ENCODE peak calls at places on chromosome X, in six cellular contexts. A, B, T, N, S and H are unnamed samples.

GRCh38 chrX:130170752-130171445 is 863 bp upstream of the RAB33A start:
- DNase-seq in A (peak; percentile 7), B (no peak), T (no peak), N (peak; percentile 75), S (no peak), H (no peak)

GRCh38 chrX:121389976-121390709 is 342.7 kb downstream of the GLUD2 start:
- DNase-seq in A (peak; percentile 46), B (peak; percentile 32), T (no peak), N (no peak), S (no peak), H (peak; percentile 67)

GRCh38 chrX:114581528-114582263 is 2.2 kb upstream of the HTR2C start:
- DNase-seq in A (no peak), B (no peak), T (no peak), N (no peak), S (no peak), H (no peak)

GRCh38 chrX:2451456-2452316 is 49.1 kb downstream of the DHRSX start:
- DNase-seq in A (peak; percentile 91), B (no peak), T (no peak), N (no peak), S (no peak), H (no peak)

GRCh38 chrX:48927125-48927524 is 8.3 kb upstream of the PIM2 start:
- DNase-seq in A (no peak), B (no peak), T (no peak), N (no peak), S (no peak), H (no peak)

GRCh38 chrX:19627081-19627480 is 111.8 kb upstream of the MAP3K15 start:
- DNase-seq in A (no peak), B (no peak), T (no peak), N (no peak), S (no peak), H (no peak)

GRCh38 chrX:134990475-134991473 is at the start of gene SMIM10:
- DNase-seq in A (peak; percentile 81), B (peak; percentile 29), T (peak; percentile 8), N (peak; percentile 43), S (peak; percentile 73), H (no peak)

GRCh38 chrX:148380614-148381561 is 119.5 kb upstream of the AFF2 start:
- DNase-seq in A (peak; percentile 45), B (peak; percentile 2), T (no peak), N (peak; percentile 57), S (no peak), H (no peak)

GRCh38 chrX:72621619-72622485 is 49.2 kb upstream of the HDAC8 start:
- DNase-seq in A (peak; percentile 8), B (peak; percentile 53), T (no peak), N (no peak), S (no peak), H (peak; percentile 88)

GRCh38 chrX:137040113-137040794 is 6.5 kb upstream of the GPR101 start:
- DNase-seq in A (peak; percentile 13), B (no peak), T (no peak), N (no peak), S (no peak), H (no peak)

GRCh38 chrX:1385251-1385794 is 6.6 kb downstream of the SLC25A6 start:
- DNase-seq in A (no peak), B (no peak), T (no peak), N (no peak), S (no peak), H (no peak)

GRCh38 chrX:6826856-6827255 is 291.9 kb upstream of the VCX3A start:
- DNase-seq in A (no peak), B (no peak), T (no peak), N (no peak), S (no peak), H (no peak)

GRCh38 chrX:13761606-13762005 is 27.1 kb downstream of the OFD1 start:
- DNase-seq in A (no peak), B (peak; percentile 17), T (no peak), N (no peak), S (no peak), H (no peak)

GRCh38 chrX:32139463-32139862 is 1067.6 kb upstream of the FTHL17 start:
- DNase-seq in A (no peak), B (no peak), T (no peak), N (no peak), S (no peak), H (no peak)

GRCh38 chrX:9644335-9644734 is 121.3 kb downstream of the GPR143 start:
- DNase-seq in A (no peak), B (no peak), T (no peak), N (peak; percentile 64), S (no peak), H (no peak)

GRCh38 chrX:91414710-91415109 is 19.9 kb upstream of the PABPC5 start:
- DNase-seq in A (peak; percentile 25), B (no peak), T (no peak), N (no peak), S (no peak), H (peak; percentile 29)

GRCh38 chrX:19616959-19617358 is 101.7 kb upstream of the MAP3K15 start:
- DNase-seq in A (peak; percentile 79), B (no peak), T (no peak), N (no peak), S (no peak), H (no peak)

DNA sequence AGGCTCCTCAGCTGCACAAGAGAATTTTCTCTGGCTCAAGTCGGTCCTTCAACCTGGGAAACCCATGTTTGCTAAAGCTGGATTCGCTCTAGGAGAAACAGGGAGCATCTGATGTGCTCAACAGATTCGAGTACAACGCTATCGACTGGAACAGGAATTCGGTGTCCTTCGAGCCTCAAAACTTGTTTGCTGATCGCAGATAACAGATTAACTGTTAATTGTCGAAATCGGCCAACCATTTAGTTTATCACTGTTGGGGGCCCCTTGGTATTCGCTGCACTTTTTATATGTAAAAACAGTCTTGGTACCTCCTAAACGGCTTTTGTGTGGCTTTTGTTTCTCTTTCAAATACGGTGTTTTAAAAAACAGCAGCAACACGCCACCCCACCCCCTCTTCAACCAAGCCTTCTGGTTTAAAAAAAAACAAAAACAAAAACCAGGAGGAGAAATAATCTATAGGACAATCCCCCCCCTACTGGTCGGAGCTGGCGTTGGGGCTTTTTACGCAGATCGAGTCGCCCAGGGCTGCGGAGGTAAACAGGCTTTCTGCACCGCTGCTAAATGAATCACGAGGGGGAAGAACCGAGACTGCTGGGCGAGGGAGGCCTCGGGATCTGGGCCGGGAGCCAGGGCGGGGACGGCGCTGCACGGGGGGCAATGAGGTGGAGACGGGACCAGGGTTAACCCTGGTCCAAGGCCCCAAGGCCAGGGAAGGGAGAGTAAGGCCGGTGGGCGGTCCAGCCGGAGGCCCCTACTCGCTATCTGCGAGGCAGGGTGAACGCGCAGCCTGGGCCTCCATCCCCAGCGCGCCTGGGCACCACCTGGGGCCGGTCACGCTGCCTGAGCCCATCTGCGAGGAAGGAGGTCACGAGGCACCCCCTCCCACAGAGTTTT is 71.7 kb upstream of the BCOR start:
- DNase-seq in A (peak; percentile 74), B (no peak), T (peak; percentile 40), N (peak; percentile 89), S (no peak), H (peak; percentile 85)
- H3K27ac ChIP-seq in A (no peak overlapping the region), B (no peak overlapping the region), T (no peak overlapping the region), N (peak overlapping the region; percentile 89), S (no peak overlapping the region), H (no peak overlapping the region)

GRCh38 chrX:68909945-68910344 is 81.1 kb downstream of the EFNB1 start:
- DNase-seq in A (no peak), B (no peak), T (no peak), N (no peak), S (no peak), H (no peak)
- H3K27ac ChIP-seq in A (no peak overlapping the region), B (no peak overlapping the region), T (no peak overlapping the region), N (no peak overlapping the region), S (no peak overlapping the region), H (no peak overlapping the region)

DNA sequence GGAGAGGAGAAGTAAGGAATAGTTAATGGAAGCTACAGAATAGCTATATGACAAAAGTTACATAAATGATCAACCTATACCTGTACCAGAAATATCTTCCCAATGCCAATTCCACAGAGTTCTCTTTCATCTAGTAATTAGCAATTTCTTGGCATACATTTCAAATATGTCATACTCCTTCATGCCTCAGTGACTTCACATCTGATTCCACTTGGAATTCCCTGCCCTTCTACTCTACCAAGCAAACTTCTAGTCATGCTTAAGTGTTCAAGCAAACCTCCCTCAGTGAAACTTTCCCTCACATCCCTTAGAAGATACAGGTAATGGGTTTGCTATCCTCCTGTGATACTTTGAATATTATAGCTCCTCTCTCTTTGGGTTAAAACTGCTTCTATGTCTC is 127.1 kb downstream of the KLHL13 start:
- DNase-seq in A (no peak), B (peak; percentile 46), T (no peak), N (no peak), S (no peak), H (no peak)
- H3K27ac ChIP-seq in A (no peak overlapping the region), B (peak overlapping the region; percentile 93), T (no peak overlapping the region), N (no peak overlapping the region), S (no peak overlapping the region), H (no peak overlapping the region)

DNA sequence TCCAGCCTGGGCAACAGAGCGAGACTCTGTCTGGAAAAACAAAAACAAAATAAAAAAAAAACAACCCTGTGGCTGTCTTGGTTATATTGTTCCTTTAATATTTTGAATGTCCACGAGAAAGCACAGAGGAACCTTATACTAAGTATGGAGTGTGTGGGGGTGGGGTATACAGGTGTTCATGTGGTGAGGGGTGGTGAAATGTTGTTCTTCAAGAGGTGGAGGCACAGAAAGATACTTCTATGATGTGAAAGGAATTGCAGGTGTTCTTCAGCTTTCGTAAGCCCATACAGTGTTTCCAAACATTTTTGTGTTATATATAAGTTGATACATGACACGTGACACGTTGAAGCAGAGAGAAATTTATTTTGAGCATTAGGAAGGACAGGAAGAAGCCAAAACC is 46.4 kb downstream of the SLC9A6 start:
- DNase-seq in A (no peak), B (no peak), T (no peak), N (no peak), S (no peak), H (no peak)
- H3K27ac ChIP-seq in A (no peak overlapping the region), B (no peak overlapping the region), T (no peak overlapping the region), N (no peak overlapping the region), S (peak overlapping the region; percentile 85), H (no peak overlapping the region)

DNA sequence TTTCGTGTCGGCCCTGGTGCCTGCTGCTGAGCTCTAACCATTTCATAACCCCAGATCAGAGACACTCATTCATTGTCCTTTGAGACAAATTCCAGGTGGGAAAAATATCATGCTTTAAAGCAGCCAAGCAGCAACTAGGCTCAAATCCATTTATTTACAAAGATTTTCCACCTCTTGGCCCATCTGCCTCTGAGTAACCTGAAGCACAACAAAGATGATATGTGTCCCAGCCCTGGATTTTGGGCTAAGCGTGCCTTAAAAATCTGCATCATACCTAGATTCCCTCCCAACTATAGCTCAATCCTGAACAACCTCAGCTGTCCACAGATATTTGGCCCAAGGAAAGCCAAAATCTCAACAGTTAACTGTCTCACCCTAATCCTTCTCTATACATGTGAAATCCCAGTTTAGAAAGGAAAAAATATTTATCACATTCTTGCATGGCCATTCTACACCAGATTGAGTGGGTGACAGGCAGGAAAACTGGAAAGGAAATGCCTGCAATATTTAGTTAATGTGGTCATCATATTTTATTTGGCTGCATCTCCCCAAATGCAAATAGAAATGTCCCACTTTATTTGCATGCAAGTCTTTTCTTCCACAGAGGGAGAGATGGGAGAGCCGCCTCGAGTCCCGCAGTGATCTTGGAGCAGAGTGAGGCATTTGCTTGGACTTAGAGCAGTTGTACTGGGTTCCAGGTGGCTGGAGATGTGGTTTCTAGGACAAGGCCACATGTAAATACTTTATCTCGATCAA is 146.4 kb upstream of the EOLA2 start:
- DNase-seq in A (no peak), B (peak; percentile 13), T (peak; percentile 32), N (no peak), S (no peak), H (peak; percentile 87)
- H3K27ac ChIP-seq in A (no peak overlapping the region), B (no peak overlapping the region), T (peak overlapping the region; percentile 46), N (no peak overlapping the region), S (peak overlapping the region; percentile 64), H (peak overlapping the region; percentile 94)